ENCODE peak calls at places on chromosomes 5 and 9, in six cellular contexts. One of them, this sample, is unnamed.

GRCh38 chr9:35423499-35423898 is 66.4 kb upstream of the RUSC2 start:
- DNase-seq in body of pancreas: no peak
- DNase-seq in ovary: no peak
- DNase-seq in HCT116: no peak
- DNase-seq in prostate gland: no peak
- DNase-seq in tibial nerve: no peak
- DNase-seq in this sample: no peak

GRCh38 chr5:80246995-80247729 is 8.7 kb downstream of the SERINC5 start:
- DNase-seq in body of pancreas: peak
- DNase-seq in ovary: no peak
- DNase-seq in HCT116: peak
- DNase-seq in prostate gland: peak
- DNase-seq in tibial nerve: no peak
- DNase-seq in this sample: peak

GRCh38 chr9:72297516-72297915 is 67.5 kb downstream of the ZFAND5 start:
- DNase-seq in body of pancreas: no peak
- DNase-seq in ovary: no peak
- DNase-seq in HCT116: no peak
- DNase-seq in prostate gland: no peak
- DNase-seq in tibial nerve: no peak
- DNase-seq in this sample: no peak

GRCh38 chr5:35319231-35320002 is 89.1 kb upstream of the PRLR start:
- DNase-seq in body of pancreas: peak
- DNase-seq in ovary: no peak
- DNase-seq in HCT116: no peak
- DNase-seq in prostate gland: no peak
- DNase-seq in tibial nerve: peak
- DNase-seq in this sample: peak

GRCh38 chr9:131180454-131180853 is 55.1 kb downstream of the NUP214 start:
- DNase-seq in body of pancreas: no peak
- DNase-seq in ovary: no peak
- DNase-seq in HCT116: no peak
- DNase-seq in prostate gland: no peak
- DNase-seq in tibial nerve: no peak
- DNase-seq in this sample: no peak

GRCh38 chr5:59767753-59768159 is 125.8 kb downstream of the PDE4D start:
- DNase-seq in body of pancreas: no peak
- DNase-seq in ovary: no peak
- DNase-seq in HCT116: no peak
- DNase-seq in prostate gland: no peak
- DNase-seq in tibial nerve: no peak
- DNase-seq in this sample: no peak

GRCh38 chr5:73638344-73639095 is 12.5 kb downstream of the ARHGEF28 start:
- DNase-seq in body of pancreas: no peak
- DNase-seq in ovary: no peak
- DNase-seq in HCT116: no peak
- DNase-seq in prostate gland: no peak
- DNase-seq in tibial nerve: no peak
- DNase-seq in this sample: no peak

GRCh38 chr9:10144336-10144735 is 468.5 kb downstream of the PTPRD start:
- DNase-seq in body of pancreas: no peak
- DNase-seq in ovary: no peak
- DNase-seq in HCT116: no peak
- DNase-seq in prostate gland: no peak
- DNase-seq in tibial nerve: no peak
- DNase-seq in this sample: no peak

GRCh38 chr5:28234356-28234968 is 1196.1 kb upstream of the CDH9 start:
- DNase-seq in body of pancreas: no peak
- DNase-seq in ovary: no peak
- DNase-seq in HCT116: no peak
- DNase-seq in prostate gland: no peak
- DNase-seq in tibial nerve: no peak
- DNase-seq in this sample: no peak

GRCh38 chr5:11509793-11510192 is 394.5 kb downstream of the CTNND2 start:
- DNase-seq in body of pancreas: no peak
- DNase-seq in ovary: no peak
- DNase-seq in HCT116: no peak
- DNase-seq in prostate gland: no peak
- DNase-seq in tibial nerve: no peak
- DNase-seq in this sample: no peak

GRCh38 chr5:42217791-42218190 is 205.4 kb upstream of the GHR start:
- DNase-seq in body of pancreas: no peak
- DNase-seq in ovary: no peak
- DNase-seq in HCT116: no peak
- DNase-seq in prostate gland: no peak
- DNase-seq in tibial nerve: no peak
- DNase-seq in this sample: no peak
- TF ChIP-seq POLR2A in body of pancreas: no peak
- TF ChIP-seq POLR2A in ovary: no peak
- TF ChIP-seq POLR2A in HCT116: no peak
- TF ChIP-seq POLR2A in prostate gland: no peak
- TF ChIP-seq POLR2A in tibial nerve: no peak
- TF ChIP-seq POLR2A in this sample: no peak

GRCh38 chr5:135209495-135209837 is 175.4 kb upstream of the PITX1 start:
- DNase-seq in body of pancreas: no peak
- DNase-seq in ovary: no peak
- DNase-seq in HCT116: no peak
- DNase-seq in prostate gland: no peak
- DNase-seq in tibial nerve: no peak
- DNase-seq in this sample: peak

GRCh38 chr5:135210286-135211055 is 176.4 kb upstream of the PITX1 start:
- DNase-seq in body of pancreas: no peak
- DNase-seq in ovary: no peak
- DNase-seq in HCT116: no peak
- DNase-seq in prostate gland: no peak
- DNase-seq in tibial nerve: no peak
- DNase-seq in this sample: peak

GRCh38 chr5:135206862-135207261 is 172.8 kb upstream of the PITX1 start:
- DNase-seq in body of pancreas: no peak
- DNase-seq in ovary: no peak
- DNase-seq in HCT116: no peak
- DNase-seq in prostate gland: no peak
- DNase-seq in tibial nerve: no peak
- DNase-seq in this sample: peak

GRCh38 chr5:135207866-135208265 is 173.8 kb upstream of the PITX1 start:
- DNase-seq in body of pancreas: no peak
- DNase-seq in ovary: no peak
- DNase-seq in HCT116: no peak
- DNase-seq in prostate gland: no peak
- DNase-seq in tibial nerve: no peak
- DNase-seq in this sample: peak

GRCh38 chr5:135208555-135209494 is 174.8 kb upstream of the PITX1 start:
- DNase-seq in body of pancreas: no peak
- DNase-seq in ovary: no peak
- DNase-seq in HCT116: peak
- DNase-seq in prostate gland: no peak
- DNase-seq in tibial nerve: no peak
- DNase-seq in this sample: peak
- TF ChIP-seq CTCF in body of pancreas: no peak
- TF ChIP-seq CTCF in ovary: no peak
- TF ChIP-seq CTCF in HCT116: peak
- TF ChIP-seq CTCF in prostate gland: no peak
- TF ChIP-seq CTCF in tibial nerve: no peak
- TF ChIP-seq CTCF in this sample: no peak

DNA sequence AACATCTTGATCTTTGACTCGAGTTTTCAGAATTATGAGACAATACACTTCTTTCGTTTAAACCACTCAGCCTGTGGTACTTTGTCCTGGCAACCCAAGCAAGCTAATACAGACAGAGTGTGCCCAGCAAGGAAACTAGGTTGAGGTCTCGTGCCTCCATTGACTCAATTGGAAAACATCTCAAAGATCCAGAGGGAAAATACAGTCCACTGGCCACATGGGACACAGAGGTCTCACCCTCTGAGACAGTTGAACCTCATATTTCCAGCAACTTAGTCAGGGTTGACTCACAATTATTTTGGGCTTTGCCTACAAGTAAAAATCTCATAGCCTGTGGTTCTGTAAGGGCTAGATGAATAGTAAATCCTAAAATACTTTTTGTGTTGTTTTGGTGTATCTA is 631.5 kb downstream of the MTRR start:
- DNase-seq in body of pancreas: no peak
- DNase-seq in ovary: no peak
- DNase-seq in HCT116: no peak
- DNase-seq in prostate gland: no peak
- DNase-seq in tibial nerve: no peak
- DNase-seq in this sample: no peak
- TF ChIP-seq POLR2A in body of pancreas: no peak
- TF ChIP-seq POLR2A in ovary: no peak
- TF ChIP-seq POLR2A in HCT116: no peak
- TF ChIP-seq POLR2A in prostate gland: no peak
- TF ChIP-seq POLR2A in tibial nerve: no peak
- TF ChIP-seq POLR2A in this sample: no peak

GRCh38 chr5:108924457-108924961 is 176.8 kb downstream of the FER start:
- DNase-seq in body of pancreas: no peak
- DNase-seq in ovary: no peak
- DNase-seq in HCT116: peak
- DNase-seq in prostate gland: no peak
- DNase-seq in tibial nerve: no peak
- DNase-seq in this sample: no peak

GRCh38 chr5:108925073-108925472 is 177.4 kb downstream of the FER start:
- DNase-seq in body of pancreas: no peak
- DNase-seq in ovary: no peak
- DNase-seq in HCT116: no peak
- DNase-seq in prostate gland: no peak
- DNase-seq in tibial nerve: no peak
- DNase-seq in this sample: no peak

GRCh38 chr5:108917596-108917995 is 169.9 kb downstream of the FER start:
- DNase-seq in body of pancreas: no peak
- DNase-seq in ovary: no peak
- DNase-seq in HCT116: no peak
- DNase-seq in prostate gland: no peak
- DNase-seq in tibial nerve: no peak
- DNase-seq in this sample: no peak

DNA sequence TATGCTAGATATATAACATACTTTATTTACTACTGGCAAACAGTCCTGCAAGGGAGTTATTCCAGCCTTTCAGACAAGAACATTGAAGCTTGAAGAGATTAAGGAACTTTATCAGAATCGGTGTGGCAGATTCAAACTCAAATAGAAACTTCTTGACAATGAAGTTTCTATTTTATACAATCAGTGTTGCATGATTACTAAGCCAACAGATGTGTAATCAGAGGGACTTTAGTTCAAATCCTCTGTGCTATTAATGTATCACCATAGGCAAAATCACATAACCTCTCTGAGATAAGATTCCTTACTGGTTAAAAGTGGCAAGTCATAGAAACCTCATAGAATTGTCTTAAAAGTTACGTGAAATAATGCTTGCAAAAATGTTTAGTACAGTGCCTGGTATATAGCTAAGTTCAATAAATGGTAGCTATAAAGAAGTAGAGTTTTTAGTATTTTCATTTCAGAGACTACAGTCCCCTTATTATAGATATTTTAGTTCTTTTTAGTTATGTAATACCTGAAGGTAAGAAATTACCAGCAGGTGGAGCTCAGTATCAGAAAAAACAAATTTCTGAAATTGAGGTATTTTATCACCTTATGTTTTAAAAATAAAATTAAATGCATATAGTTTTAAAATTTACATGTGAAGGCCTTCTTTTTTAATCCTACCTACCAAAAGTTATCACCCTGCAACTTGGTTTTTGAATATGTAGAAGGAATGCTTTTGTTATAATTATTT is 172.1 kb downstream of the FER start:
- DNase-seq in body of pancreas: no peak
- DNase-seq in ovary: no peak
- DNase-seq in HCT116: no peak
- DNase-seq in prostate gland: no peak
- DNase-seq in tibial nerve: no peak
- DNase-seq in this sample: no peak
- TF ChIP-seq CTCF in body of pancreas: peak
- TF ChIP-seq CTCF in ovary: no peak
- TF ChIP-seq CTCF in HCT116: peak
- TF ChIP-seq CTCF in prostate gland: no peak
- TF ChIP-seq CTCF in tibial nerve: no peak
- TF ChIP-seq CTCF in this sample: no peak